ENCODE peak calls at places on chromosomes 2 and 18, in five cellular contexts. One of them, this sample, is unnamed.

GRCh38 chr2:156695020-156695419 is 258.8 kb downstream of the GPD2 start:
- DNase-seq in fibroblast of pulmonary artery: no peak
- DNase-seq in ascending aorta: no peak
- DNase-seq in pancreas: no peak
- DNase-seq in fibroblast of the aortic adventitia: no peak
- DNase-seq in this sample: no peak

GRCh38 chr18:6414118-6414722 is 491 bp downstream of the L3MBTL4 start:
- DNase-seq in fibroblast of pulmonary artery: no peak
- DNase-seq in ascending aorta: peak; percentile 73
- DNase-seq in pancreas: peak; percentile 88
- DNase-seq in fibroblast of the aortic adventitia: no peak
- DNase-seq in this sample: peak; percentile 67

GRCh38 chr18:76459687-76460350 is 35.2 kb downstream of the ZNF516 start:
- DNase-seq in fibroblast of pulmonary artery: peak; percentile 99
- DNase-seq in ascending aorta: peak; percentile 94
- DNase-seq in pancreas: no peak
- DNase-seq in fibroblast of the aortic adventitia: peak; percentile 100
- DNase-seq in this sample: peak; percentile 99

GRCh38 chr2:170222298-170222697 is 44.4 kb downstream of the MYO3B start:
- DNase-seq in fibroblast of pulmonary artery: no peak
- DNase-seq in ascending aorta: no peak
- DNase-seq in pancreas: no peak
- DNase-seq in fibroblast of the aortic adventitia: peak; percentile 8
- DNase-seq in this sample: peak; percentile 17

GRCh38 chr18:79366177-79367094 is 29.3 kb upstream of the NFATC1 start:
- DNase-seq in fibroblast of pulmonary artery: peak; percentile 7
- DNase-seq in ascending aorta: no peak
- DNase-seq in pancreas: no peak
- DNase-seq in fibroblast of the aortic adventitia: no peak
- DNase-seq in this sample: peak; percentile 91

GRCh38 chr2:158923180-158923594 is 45.3 kb upstream of the TANC1 start:
- DNase-seq in fibroblast of pulmonary artery: peak; percentile 33
- DNase-seq in ascending aorta: no peak
- DNase-seq in pancreas: no peak
- DNase-seq in fibroblast of the aortic adventitia: peak; percentile 36
- DNase-seq in this sample: peak; percentile 43

GRCh38 chr2:124836415-124836814 is 811.3 kb downstream of the CNTNAP5 start:
- DNase-seq in fibroblast of pulmonary artery: peak; percentile 46
- DNase-seq in ascending aorta: no peak
- DNase-seq in pancreas: no peak
- DNase-seq in fibroblast of the aortic adventitia: peak; percentile 62
- DNase-seq in this sample: peak; percentile 21

GRCh38 chr18:44552706-44553105 is 128.0 kb upstream of the SETBP1 start:
- DNase-seq in fibroblast of pulmonary artery: no peak
- DNase-seq in ascending aorta: no peak
- DNase-seq in pancreas: no peak
- DNase-seq in fibroblast of the aortic adventitia: no peak
- DNase-seq in this sample: no peak

GRCh38 chr18:21074336-21075323 is 37.0 kb downstream of the ROCK1 start:
- DNase-seq in fibroblast of pulmonary artery: no peak
- DNase-seq in ascending aorta: no peak
- DNase-seq in pancreas: no peak
- DNase-seq in fibroblast of the aortic adventitia: no peak
- DNase-seq in this sample: no peak

GRCh38 chr2:161101406-161101805 is 58.8 kb upstream of the TANK start:
- DNase-seq in fibroblast of pulmonary artery: no peak
- DNase-seq in ascending aorta: no peak
- DNase-seq in pancreas: no peak
- DNase-seq in fibroblast of the aortic adventitia: no peak
- DNase-seq in this sample: peak; percentile 53

GRCh38 chr18:69840445-69840844 is 107.2 kb downstream of the CD226 start:
- DNase-seq in fibroblast of pulmonary artery: peak; percentile 21
- DNase-seq in ascending aorta: no peak
- DNase-seq in pancreas: no peak
- DNase-seq in fibroblast of the aortic adventitia: peak; percentile 52
- DNase-seq in this sample: peak; percentile 26

GRCh38 chr18:9135081-9135911 is 1.3 kb upstream of the ANKRD12 start:
- DNase-seq in fibroblast of pulmonary artery: no peak
- DNase-seq in ascending aorta: no peak
- DNase-seq in pancreas: no peak
- DNase-seq in fibroblast of the aortic adventitia: no peak
- DNase-seq in this sample: no peak

GRCh38 chr2:71460056-71460455 is 6.7 kb downstream of the DYSF start:
- DNase-seq in fibroblast of pulmonary artery: no peak
- DNase-seq in ascending aorta: peak; percentile 54
- DNase-seq in pancreas: no peak
- DNase-seq in fibroblast of the aortic adventitia: no peak
- DNase-seq in this sample: no peak

GRCh38 chr2:227942021-227942420 is 70.6 kb downstream of the DAW1 start:
- DNase-seq in fibroblast of pulmonary artery: no peak
- DNase-seq in ascending aorta: no peak
- DNase-seq in pancreas: no peak
- DNase-seq in fibroblast of the aortic adventitia: no peak
- DNase-seq in this sample: peak; percentile 2

GRCh38 chr2:235669269-235669831 is 175.5 kb downstream of the AGAP1 start:
- DNase-seq in fibroblast of pulmonary artery: peak; percentile 64
- DNase-seq in ascending aorta: peak; percentile 71
- DNase-seq in pancreas: peak; percentile 87
- DNase-seq in fibroblast of the aortic adventitia: peak; percentile 63
- DNase-seq in this sample: peak; percentile 90

GRCh38 chr2:112520234-112520783 is 22.0 kb upstream of the POLR1B start:
- DNase-seq in fibroblast of pulmonary artery: no peak
- DNase-seq in ascending aorta: no peak
- DNase-seq in pancreas: no peak
- DNase-seq in fibroblast of the aortic adventitia: no peak
- DNase-seq in this sample: no peak

GRCh38 chr2:105118960-105119359 is 81.1 kb downstream of the MRPS9 start:
- DNase-seq in fibroblast of pulmonary artery: no peak
- DNase-seq in ascending aorta: no peak
- DNase-seq in pancreas: no peak
- DNase-seq in fibroblast of the aortic adventitia: no peak
- DNase-seq in this sample: no peak

GRCh38 chr2:157173740-157174184 is 83.7 kb upstream of the GALNT5 start:
- DNase-seq in fibroblast of pulmonary artery: peak; percentile 100
- DNase-seq in ascending aorta: peak; percentile 74
- DNase-seq in pancreas: no peak
- DNase-seq in fibroblast of the aortic adventitia: peak; percentile 100
- DNase-seq in this sample: peak; percentile 98

This sample was measured in astrocyte of the hippocampus.